ENCODE peak calls at places on chromosomes 7 and 10, in five cellular contexts. L is CD8-positive, alpha-beta memory T cell; W is C1 segment of cervical spinal cord; A is aorta; K is lower leg skin. Y is an unnamed sample.

GRCh38 chr10:62690703-62691102 is 113.8 kb upstream of the ADO start:
- DNase-seq in L (no peak), W (no peak), A (no peak), K (no peak), Y (no peak)

GRCh38 chr7:37054631-37055300 is 330.5 kb upstream of the AOAH start:
- DNase-seq in L (no peak), W (no peak), A (no peak), K (no peak), Y (no peak)

GRCh38 chr10:85612378-85612775 is 754.2 kb downstream of the GRID1 start:
- DNase-seq in L (no peak), W (no peak), A (no peak), K (no peak), Y (no peak)

GRCh38 chr10:16594106-16594505 is 72.4 kb upstream of the C1QL3 start:
- DNase-seq in L (no peak), W (no peak), A (no peak), K (no peak), Y (no peak)

GRCh38 chr10:34319197-34319846 is 495.8 kb downstream of the PARD3 start:
- DNase-seq in L (no peak), W (no peak), A (no peak), K (peak), Y (no peak)

GRCh38 chr10:112510384-112510783 is 63.4 kb downstream of the VTI1A start:
- DNase-seq in L (no peak), W (no peak), A (no peak), K (no peak), Y (no peak)

GRCh38 chr7:158393926-158394625 is 193.5 kb downstream of the PTPRN2 start:
- DNase-seq in L (no peak), W (no peak), A (no peak), K (no peak), Y (no peak)

GRCh38 chr7:91420606-91421390 is 156.6 kb downstream of the FZD1 start:
- DNase-seq in L (no peak), W (no peak), A (no peak), K (no peak), Y (no peak)

GRCh38 chr7:156005202-156005821 is 193.0 kb upstream of the SHH start:
- DNase-seq in L (no peak), W (no peak), A (no peak), K (no peak), Y (no peak)

GRCh38 chr10:74825371-74826141 is 844 bp upstream of the KAT6B start:
- DNase-seq in L (peak), W (peak), A (no peak), K (no peak), Y (peak)

GRCh38 chr10:4183761-4184261 is 398.8 kb upstream of the KLF6 start:
- DNase-seq in L (no peak), W (no peak), A (no peak), K (no peak), Y (no peak)

GRCh38 chr10:97888641-97889262 is 39.1 kb downstream of the GOLGA7B start:
- DNase-seq in L (no peak), W (no peak), A (peak), K (no peak), Y (no peak)

GRCh38 chr7:100467638-100468373 is 3.7 kb upstream of the SPACDR start:
- DNase-seq in L (no peak), W (peak), A (no peak), K (no peak), Y (no peak)

GRCh38 chr10:69382382-69383117 is 34.2 kb downstream of the TACR2 start:
- DNase-seq in L (no peak), W (no peak), A (no peak), K (no peak), Y (no peak)

GRCh38 chr10:66627156-66627555 is 298.7 kb upstream of the LRRTM3 start:
- DNase-seq in L (no peak), W (no peak), A (no peak), K (no peak), Y (no peak)

GRCh38 chr10:11208908-11209809 is 191.5 kb downstream of the CELF2 start:
- DNase-seq in L (no peak), W (no peak), A (no peak), K (no peak), Y (no peak)

Y was measured in effector CD4-positive, alpha-beta T cell.